ENCODE peak calls at places on chromosomes 13 and 19, in ten cellular contexts. S is mammary epithelial cell, C is glutamatergic neuron, X is colonic mucosa, Z is tibial artery, Y is B cell, H is K562, F is breast epithelium, W is kidney epithelial cell, T is thoracic aorta. P is an unnamed sample.

GRCh38 chr19:3162418-3163229 is 15.9 kb upstream of the S1PR4 start:
- DNase-seq in S (no peak), C (no peak), X (no peak), Z (peak; percentile 65), Y (no peak), H (peak; percentile 74), F (no peak), W (no peak), T (no peak), P (no peak)

GRCh38 chr19:4676955-4677731 is 7.0 kb upstream of the MYDGF start:
- DNase-seq in S (no peak), C (peak; percentile 59), X (peak; percentile 38), Z (no peak), Y (no peak), H (peak; percentile 79), F (no peak), W (no peak), T (no peak), P (peak; percentile 36)

GRCh38 chr19:6138066-6138465 is 2.6 kb downstream of the ACSBG2 start:
- DNase-seq in S (no peak), C (no peak), X (no peak), Z (no peak), Y (no peak), H (no peak), F (no peak), W (no peak), T (no peak), P (no peak)

GRCh38 chr19:32902448-32902847 is 32.9 kb upstream of the SLC7A9 start:
- DNase-seq in S (no peak), C (no peak), X (peak; percentile 74), Z (no peak), Y (no peak), H (no peak), F (no peak), W (no peak), T (no peak), P (no peak)

GRCh38 chr19:16441661-16442071 is 30.1 kb downstream of the EPS15L1 start:
- DNase-seq in S (no peak), C (peak; percentile 79), X (peak; percentile 37), Z (no peak), Y (peak; percentile 38), H (peak; percentile 71), F (no peak), W (no peak), T (no peak), P (peak; percentile 59)

GRCh38 chr13:36819811-36820140 is 754 bp downstream of the RFXAP start:
- DNase-seq in S (peak; percentile 20), C (no peak), X (no peak), Z (no peak), Y (no peak), H (peak; percentile 9), F (no peak), W (no peak), T (no peak), P (no peak)

GRCh38 chr19:13463296-13463695 is 43.0 kb downstream of the CACNA1A start:
- DNase-seq in S (peak; percentile 4), C (no peak), X (no peak), Z (no peak), Y (no peak), H (peak; percentile 60), F (no peak), W (no peak), T (no peak), P (peak; percentile 61)

GRCh38 chr13:27556109-27556508 is 64.2 kb downstream of the LNX2 start:
- DNase-seq in S (peak; percentile 29), C (no peak), X (no peak), Z (peak; percentile 70), Y (no peak), H (no peak), F (no peak), W (no peak), T (no peak), P (no peak)

GRCh38 chr13:40876020-40876738 is 86.8 kb downstream of the SLC25A15 start:
- DNase-seq in S (no peak), C (no peak), X (no peak), Z (no peak), Y (no peak), H (no peak), F (no peak), W (no peak), T (no peak), P (no peak)

GRCh38 chr19:34960103-34960805 is 3.8 kb downstream of the ZNF792 start:
- DNase-seq in S (peak; percentile 17), C (no peak), X (no peak), Z (no peak), Y (no peak), H (no peak), F (no peak), W (peak; percentile 34), T (no peak), P (no peak)

GRCh38 chr19:34096020-34096915 is 76.0 kb upstream of the LSM14A start:
- DNase-seq in S (peak; percentile 18), C (no peak), X (no peak), Z (no peak), Y (no peak), H (peak; percentile 44), F (no peak), W (peak; percentile 21), T (no peak), P (no peak)

GRCh38 chr13:43785166-43785680 is 1.5 kb downstream of the ENOX1 start:
- DNase-seq in S (no peak), C (no peak), X (no peak), Z (no peak), Y (no peak), H (no peak), F (no peak), W (no peak), T (no peak), P (no peak)

GRCh38 chr13:59962343-59962742 is 201.4 kb downstream of the DIAPH3 start:
- DNase-seq in S (no peak), C (no peak), X (no peak), Z (no peak), Y (no peak), H (no peak), F (no peak), W (no peak), T (no peak), P (no peak)

GRCh38 chr13:50415428-50415827 is 400.2 kb downstream of the KCNRG start:
- DNase-seq in S (no peak), C (no peak), X (no peak), Z (no peak), Y (no peak), H (no peak), F (no peak), W (no peak), T (no peak), P (no peak)

GRCh38 chr13:67137044-67137735 is 92.9 kb downstream of the PCDH9 start:
- DNase-seq in S (no peak), C (no peak), X (no peak), Z (no peak), Y (no peak), H (no peak), F (no peak), W (no peak), T (no peak), P (no peak)

DNA sequence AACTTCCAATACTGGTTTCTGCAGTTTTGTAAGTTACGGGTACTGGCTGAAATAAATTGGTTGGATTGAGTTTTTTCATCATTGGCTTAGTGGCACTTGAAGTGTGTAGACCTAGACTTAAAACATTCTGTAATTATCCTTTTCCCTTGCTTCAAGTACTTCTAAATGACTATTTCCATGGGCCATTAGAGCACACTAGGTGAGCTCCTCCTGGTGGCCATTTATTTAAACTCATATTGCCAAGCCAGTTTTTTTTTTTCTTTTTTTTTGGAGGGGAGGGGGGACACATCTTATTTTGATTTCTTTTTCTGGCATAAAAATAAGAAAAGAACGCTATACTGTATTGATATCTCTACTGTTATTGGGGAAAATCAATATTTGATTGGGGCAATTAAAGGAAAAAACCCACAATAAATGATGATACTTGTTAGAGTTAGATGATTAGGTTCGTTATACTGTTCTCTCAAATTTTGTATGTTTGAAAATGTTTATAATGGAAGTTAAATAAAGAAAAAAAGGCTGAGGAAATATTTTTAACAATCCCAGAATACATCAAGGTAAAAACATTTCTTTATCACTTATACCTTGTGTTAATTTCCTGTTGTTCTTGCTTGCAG is 82.9 kb downstream of the PDS5B start:
- DNase-seq in S (peak; percentile 12), C (no peak), X (no peak), Z (no peak), Y (no peak), H (peak; percentile 27), F (no peak), W (peak; percentile 16), T (no peak), P (no peak)
- TF ChIP-seq CTCF in S (peak; percentile 68), C (peak; percentile 84), X (peak; percentile 56), Z (peak; percentile 52), Y (peak; percentile 83), H (peak; percentile 40), F (peak; percentile 40), W (peak; percentile 70), T (peak; percentile 61), P (peak; percentile 83)

GRCh38 chr13:46666727-46667456 is 113.9 kb downstream of the LRCH1 start:
- DNase-seq in S (no peak), C (peak; percentile 49), X (no peak), Z (peak; percentile 82), Y (no peak), H (no peak), F (no peak), W (no peak), T (no peak), P (no peak)
- TF ChIP-seq CTCF in S (no peak), C (no peak), X (no peak), Z (peak; percentile 30), Y (no peak), H (no peak), F (no peak), W (no peak), T (no peak), P (no peak)

DNA sequence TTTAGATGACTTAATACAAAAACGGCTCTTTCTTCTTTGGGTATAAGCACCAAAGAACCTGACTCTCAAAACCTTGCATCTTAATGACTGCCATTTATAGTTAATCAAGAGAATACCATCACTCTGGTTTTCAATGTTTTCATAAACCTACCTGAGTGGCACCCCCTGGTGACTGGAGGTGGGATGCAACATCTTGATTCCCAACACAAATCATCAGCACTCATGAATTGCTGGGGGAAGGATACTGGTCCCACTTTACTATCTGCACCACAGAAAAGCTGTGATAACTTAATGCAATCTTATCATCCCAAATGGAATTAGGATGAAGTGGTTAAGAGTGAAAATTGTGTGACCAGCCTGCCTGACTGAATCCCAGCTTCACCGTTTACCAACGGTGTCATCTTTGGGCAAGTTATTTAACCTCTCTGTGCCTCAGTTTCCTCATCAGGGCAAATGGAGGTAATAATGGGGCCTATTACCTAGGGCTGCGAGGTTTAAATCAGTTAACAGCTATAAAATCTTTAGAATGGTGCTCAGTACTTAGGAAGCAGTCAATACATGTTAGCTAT is 366.4 kb downstream of the KLF12 start:
- DNase-seq in S (no peak), C (peak; percentile 53), X (peak; percentile 44), Z (no peak), Y (no peak), H (peak; percentile 5), F (no peak), W (no peak), T (no peak), P (peak; percentile 3)
- TF ChIP-seq CTCF in S (peak; percentile 46), C (peak; percentile 62), X (no peak), Z (peak; percentile 10), Y (peak; percentile 60), H (no peak), F (no peak), W (peak; percentile 50), T (peak; percentile 16), P (peak; percentile 56)

GRCh38 chr19:7254590-7254989 is 39.6 kb downstream of the INSR start:
- DNase-seq in S (no peak), C (no peak), X (no peak), Z (no peak), Y (no peak), H (no peak), F (no peak), W (no peak), T (no peak), P (no peak)
- TF ChIP-seq CTCF in S (no peak), C (no peak), X (no peak), Z (no peak), Y (no peak), H (no peak), F (no peak), W (no peak), T (no peak), P (no peak)